ENCODE peak calls at places on chromosome 15, in five cellular contexts. Y is HuH-7, D is SJSA1, V is NCI-H1105, Z is HS-5. I is an unnamed sample.

GRCh38 chr15:50219820-50220219 is 37.8 kb downstream of the SLC27A2 start:
- DNase-seq in Y (no peak), D (no peak), V (no peak), Z (no peak), I (peak)

GRCh38 chr15:85499498-85499897 is 119.1 kb downstream of the AKAP13 start:
- DNase-seq in Y (no peak), D (no peak), V (no peak), Z (no peak), I (no peak)

GRCh38 chr15:66014022-66014421 is 144.7 kb downstream of the RAB11A start:
- DNase-seq in Y (no peak), D (no peak), V (no peak), Z (no peak), I (no peak)

GRCh38 chr15:100725121-100726069 is 123.0 kb downstream of the ASB7 start:
- DNase-seq in Y (no peak), D (peak), V (no peak), Z (peak), I (peak)

GRCh38 chr15:33119865-33120264 is 74.6 kb downstream of the FMN1 start:
- DNase-seq in Y (no peak), D (no peak), V (no peak), Z (no peak), I (no peak)

GRCh38 chr15:94266000-94266399 is 34.6 kb downstream of the MCTP2 start:
- DNase-seq in Y (no peak), D (no peak), V (no peak), Z (no peak), I (no peak)

GRCh38 chr15:93460717-93461116 is 371.7 kb upstream of the RGMA start:
- DNase-seq in Y (no peak), D (no peak), V (no peak), Z (no peak), I (no peak)

GRCh38 chr15:89469331-89470107 is 26.9 kb downstream of the RHCG start:
- DNase-seq in Y (no peak), D (no peak), V (no peak), Z (no peak), I (no peak)

GRCh38 chr15:90095521-90095959 is 6.7 kb downstream of the IDH2 start:
- DNase-seq in Y (no peak), D (no peak), V (no peak), Z (no peak), I (no peak)

GRCh38 chr15:81887913-81888312 is 157.9 kb downstream of the MEX3B start:
- DNase-seq in Y (no peak), D (no peak), V (no peak), Z (peak), I (no peak)

GRCh38 chr15:51380999-51381806 is 39.7 kb downstream of the GLDN start:
- DNase-seq in Y (peak), D (peak), V (peak), Z (peak), I (peak)

GRCh38 chr15:24039683-24040082 is 352.6 kb upstream of the NDN start:
- DNase-seq in Y (no peak), D (no peak), V (no peak), Z (no peak), I (no peak)

GRCh38 chr15:62883938-62884479 is 158.5 kb upstream of the TPM1 start:
- DNase-seq in Y (no peak), D (no peak), V (no peak), Z (no peak), I (no peak)

GRCh38 chr15:91045065-91045464 is 22.7 kb upstream of the VPS33B start:
- DNase-seq in Y (no peak), D (no peak), V (no peak), Z (no peak), I (no peak)

GRCh38 chr15:85730001-85730820 is 64.5 kb downstream of the KLHL25 start:
- DNase-seq in Y (peak), D (no peak), V (peak), Z (peak), I (no peak)

GRCh38 chr15:60751985-60752952 is 273.3 kb upstream of the ICE2 start:
- DNase-seq in Y (no peak), D (no peak), V (peak), Z (no peak), I (peak)

GRCh38 chr15:64430000-64430735 is 30.2 kb upstream of the ZNF609 start:
- DNase-seq in Y (no peak), D (no peak), V (peak), Z (peak), I (peak)

GRCh38 chr15:39285066-39285465 is 295.8 kb upstream of the THBS1 start:
- DNase-seq in Y (no peak), D (no peak), V (no peak), Z (no peak), I (no peak)

GRCh38 chr15:58258501-58259274 is 120.5 kb downstream of the AQP9 start:
- DNase-seq in Y (no peak), D (no peak), V (peak), Z (no peak), I (no peak)

GRCh38 chr15:40470423-40471104 is at the start of gene CHST14:
- DNase-seq in Y (peak), D (peak), V (peak), Z (no peak), I (no peak)

GRCh38 chr15:80404057-80404718 is at the start of gene ARNT2:
- DNase-seq in Y (peak), D (no peak), V (no peak), Z (no peak), I (no peak)